ENCODE peak calls at places on chromosomes 2 and 18, in eight cellular contexts. L is naive B cell; K is activated CD4-positive, alpha-beta T cell treated with anti-CD3 and anti-CD28 coated beads, Interleukin-2, amount 10 ng/mL, durations not matched to agents 7 days and 5 days; J is NCI-H2081; X is NCI-H1694 treated with DMSO at 0.1 percent for 48 hours; P is AG10803; T is iPS DF 19.7; Y is stimulated activated CD4-positive, alpha-beta T cell treated with anti-CD3 and anti-CD28 coated beads, Interleukin-12 subunit alpha, Interleukin-12 subunit beta, amount 100 ng/mL, for 48 hours. A is an unnamed sample.

GRCh38 chr2:191351921-191352320 is 106.7 kb downstream of the MYO1B start:
- DNase-seq in T (no peak), P (peak), L (no peak), Y (no peak), K (no peak), J (no peak), X (no peak), A (no peak)

GRCh38 chr2:105055613-105056012 is 17.7 kb downstream of the MRPS9 start:
- DNase-seq in X (no peak), Y (no peak), T (no peak), J (no peak), K (no peak), P (no peak), L (no peak), A (no peak)

GRCh38 chr18:3129053-3129864 is 90.5 kb downstream of the MYOM1 start:
- DNase-seq in J (no peak), L (peak), T (peak), X (peak), K (peak), Y (peak), P (peak), A (peak)

GRCh38 chr2:118845005-118845842 is 2.2 kb downstream of the EN1 start:
- DNase-seq in T (no peak), L (no peak), P (no peak), X (no peak), K (no peak), Y (no peak), J (no peak), A (no peak)

GRCh38 chr18:48973731-48974130 is 23.0 kb upstream of the SMAD7 start:
- DNase-seq in T (no peak), Y (no peak), J (no peak), L (no peak), K (no peak), P (no peak), X (no peak), A (no peak)

GRCh38 chr2:60858897-60859311 is 22.5 kb upstream of the REL start:
- DNase-seq in L (no peak), X (no peak), T (no peak), J (no peak), Y (no peak), P (no peak), K (no peak), A (no peak)

GRCh38 chr2:197931661-197932312 is 127.4 kb downstream of the PLCL1 start:
- DNase-seq in T (no peak), K (no peak), X (no peak), P (peak), L (no peak), J (no peak), Y (no peak), A (no peak)

GRCh38 chr2:128354731-128355470 is 36.2 kb upstream of the HS6ST1 start:
- DNase-seq in K (no peak), T (no peak), J (no peak), P (peak), X (no peak), Y (no peak), L (no peak), A (no peak)

GRCh38 chr18:51622676-51623075 is 425.2 kb upstream of the MEX3C start:
- DNase-seq in J (peak), T (no peak), P (no peak), Y (no peak), X (peak), L (no peak), K (no peak), A (no peak)

GRCh38 chr2:236557894-236558532 is 11.6 kb upstream of the ACKR3 start:
- DNase-seq in X (no peak), J (no peak), L (no peak), Y (no peak), K (no peak), P (no peak), T (no peak), A (no peak)

GRCh38 chr2:128284037-128284441 is 34.6 kb downstream of the HS6ST1 start:
- DNase-seq in L (no peak), Y (no peak), J (no peak), P (no peak), X (no peak), K (no peak), T (no peak), A (no peak)

GRCh38 chr18:46378126-46378863 is 274.1 kb downstream of the HAUS1 start:
- DNase-seq in J (no peak), T (no peak), L (no peak), X (no peak), P (no peak), K (no peak), Y (no peak), A (no peak)

GRCh38 chr2:176637497-176638166 is 368.4 kb downstream of the MTX2 start:
- DNase-seq in X (no peak), K (no peak), Y (no peak), P (peak), L (no peak), J (peak), T (no peak), A (no peak)

A was measured in naive thymus-derived CD4-positive, alpha-beta T cell.